ENCODE peak calls at places on chromosomes 2 and 18, in seven cellular contexts. B, Z, N, W, O, R and A are unnamed samples.

GRCh38 chr2:207239222-207239674 is 73.5 kb upstream of the KLF7 start:
- DNase-seq in B (peak; percentile 98), R (peak; percentile 67), W (peak; percentile 57), N (peak; percentile 56), O (no peak), Z (peak; percentile 71), A (no peak)

GRCh38 chr2:130391872-130392670 is 36.2 kb downstream of the PTPN18 start:
- DNase-seq in O (no peak), B (no peak), R (no peak), Z (no peak), N (no peak), W (no peak), A (peak; percentile 75)

GRCh38 chr2:103615706-103616105 is 853.9 kb downstream of the TMEM182 start:
- DNase-seq in Z (no peak), N (no peak), W (no peak), O (no peak), R (no peak), B (no peak), A (no peak)

GRCh38 chr2:240723851-240724250 is 32.2 kb downstream of the AQP12A start:
- DNase-seq in W (no peak), B (no peak), Z (no peak), N (no peak), O (no peak), R (no peak), A (no peak)

GRCh38 chr2:20421988-20422678 is 24.7 kb upstream of the RHOB start:
- DNase-seq in N (no peak), O (peak; percentile 96), Z (peak; percentile 84), W (peak; percentile 83), R (peak; percentile 70), B (no peak), A (peak; percentile 97)

GRCh38 chr2:159572459-159572858 is 43.9 kb downstream of the BAZ2B start:
- DNase-seq in O (no peak), R (no peak), W (no peak), B (no peak), N (no peak), Z (no peak), A (no peak)

GRCh38 chr18:50970006-50970405 is 2.2 kb downstream of the ELAC1 start:
- DNase-seq in R (no peak), B (no peak), O (peak; percentile 60), W (peak; percentile 63), N (no peak), Z (no peak), A (peak; percentile 80)

GRCh38 chr2:235414422-235414821 is 79.4 kb upstream of the AGAP1 start:
- DNase-seq in N (no peak), O (no peak), R (peak; percentile 69), Z (no peak), B (no peak), W (no peak), A (peak; percentile 60)

DNA sequence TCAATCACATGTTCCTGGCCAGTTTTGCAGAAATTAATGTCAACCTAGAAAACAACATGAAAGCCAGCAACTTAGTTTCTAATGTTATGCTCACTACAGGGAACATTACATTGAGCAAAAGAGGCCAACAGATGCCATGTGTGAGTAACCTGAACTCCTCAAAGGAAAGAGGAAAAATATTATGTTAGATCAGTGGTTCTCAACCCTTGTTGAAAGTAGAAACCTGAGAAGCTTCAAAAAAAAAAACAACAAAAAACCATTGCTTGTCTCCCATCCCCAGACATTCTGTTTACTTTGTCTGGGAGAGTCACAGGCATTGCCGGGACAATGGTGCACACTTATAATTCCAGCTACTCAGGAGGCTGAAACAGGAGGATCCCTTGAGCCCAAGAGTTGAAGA is 57.7 kb downstream of the METTL4 start:
- DNase-seq in B (no peak), W (no peak), O (no peak), N (peak; percentile 38), Z (no peak), R (no peak), A (no peak)
- TF ChIP-seq POLR2A in B (no peak), W (no peak), O (no peak), N (no peak), Z (no peak), R (no peak), A (no peak)

GRCh38 chr2:43798300-43798699 is 24.5 kb downstream of the DYNC2LI1 start:
- DNase-seq in W (no peak), N (no peak), O (no peak), Z (no peak), B (peak; percentile 9), R (no peak), A (no peak)
- TF ChIP-seq CTCF in W (no peak), N (peak; percentile 19), O (no peak), Z (no peak), B (peak; percentile 12), R (peak; percentile 21), A (peak; percentile 41)

GRCh38 chr2:237411683-237412349 is 2.1 kb downstream of the COL6A3 start:
- DNase-seq in W (peak; percentile 51), N (no peak), O (no peak), R (peak; percentile 56), B (no peak), Z (no peak), A (no peak)

GRCh38 chr2:237412646-237413292 is 1.2 kb downstream of the COL6A3 start:
- DNase-seq in R (no peak), Z (no peak), N (no peak), B (no peak), O (no peak), W (no peak), A (no peak)

GRCh38 chr2:237408280-237408679 is 5.7 kb downstream of the COL6A3 start:
- DNase-seq in Z (no peak), O (no peak), N (no peak), R (peak; percentile 27), B (no peak), W (no peak), A (no peak)

GRCh38 chr2:237413293-237414055 is 490 bp downstream of the COL6A3 start:
- DNase-seq in Z (no peak), W (no peak), B (no peak), O (no peak), R (no peak), N (no peak), A (no peak)

GRCh38 chr2:237410949-237411635 is 2.9 kb downstream of the COL6A3 start:
- DNase-seq in Z (no peak), B (no peak), O (no peak), R (no peak), W (no peak), N (no peak), A (no peak)
- H3K4me3 ChIP-seq in Z (peak overlapping the region; percentile 34), B (no peak overlapping the region), O (peak overlapping the region; percentile 73), R (peak overlapping the region; percentile 52), W (peak overlapping the region; percentile 9), N (no peak overlapping the region), A (peak overlapping the region; percentile 27)

GRCh38 chr2:101124684-101125366 is 26.4 kb downstream of the TBC1D8 start:
- DNase-seq in O (peak; percentile 65), W (peak; percentile 87), Z (peak; percentile 74), B (peak; percentile 63), R (no peak), N (peak; percentile 98), A (peak; percentile 84)
- TF ChIP-seq POLR2A in O (no peak), W (peak; percentile 76), Z (no peak), B (no peak), R (no peak), N (no peak), A (peak; percentile 67)

DNA sequence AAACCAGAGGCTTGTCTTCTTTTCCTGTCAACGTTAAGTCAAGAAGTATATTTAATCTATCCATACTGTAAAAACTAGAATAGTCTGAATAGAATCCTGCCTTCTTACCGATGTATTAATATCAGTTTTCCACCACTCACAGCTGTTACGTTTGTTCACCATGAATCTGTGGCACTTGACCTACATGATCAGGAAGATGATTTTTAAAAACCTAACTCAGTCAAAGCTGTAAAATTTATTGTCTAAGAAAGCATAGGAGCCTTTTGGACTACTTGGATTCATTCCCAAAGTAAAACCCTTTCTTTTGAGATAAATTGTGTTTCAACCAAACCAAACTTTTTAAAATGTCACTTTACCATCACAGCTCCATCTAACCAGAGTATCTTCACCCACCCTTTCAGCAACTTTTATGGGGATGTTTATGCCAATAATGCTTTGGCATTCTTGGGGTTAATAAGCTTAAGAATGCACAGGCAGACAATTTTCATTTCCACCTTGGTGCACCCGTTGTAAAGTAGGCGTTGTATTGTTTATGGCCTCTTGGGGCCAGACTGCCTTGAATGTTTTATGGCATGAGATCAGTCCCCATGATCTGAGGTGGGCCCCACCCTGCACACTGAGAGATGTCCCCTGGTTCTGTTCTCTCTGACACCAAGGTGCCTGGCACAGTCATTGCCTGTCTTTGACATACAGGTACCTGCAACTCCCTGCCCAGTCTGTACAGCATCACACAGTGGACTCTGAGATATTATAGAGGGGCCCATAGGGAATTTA is 176.2 kb upstream of the EPAS1 start:
- DNase-seq in B (no peak), R (no peak), Z (no peak), O (no peak), W (peak; percentile 67), N (no peak), A (no peak)
- TF ChIP-seq CTCF in B (no peak), R (no peak), Z (no peak), O (no peak), W (no peak), N (no peak), A (no peak)